ENCODE peak calls at places on chromosome 3, in nine cellular contexts. P, I, X, E, L, F, M, N and J are unnamed samples.

GRCh38 chr3:84601303-84601702 is 357.5 kb upstream of the CADM2 start:
- DNase-seq in P (peak), I (no peak), X (no peak), E (no peak), L (no peak), F (peak), M (no peak), N (no peak), J (peak)

GRCh38 chr3:179801263-179801662 is 148.4 kb downstream of the USP13 start:
- DNase-seq in P (no peak), I (no peak), X (peak), E (no peak), L (no peak), F (no peak), M (no peak), N (no peak), J (no peak)

GRCh38 chr3:101676219-101676764 is 640 bp downstream of the ZBTB11 start:
- DNase-seq in P (peak), I (peak), X (peak), E (peak), L (peak), F (peak), M (peak), N (peak), J (no peak)

GRCh38 chr3:60177726-60178125 is 1073.5 kb downstream of the FHIT start:
- DNase-seq in P (no peak), I (no peak), X (no peak), E (no peak), L (no peak), F (no peak), M (no peak), N (no peak), J (no peak)

GRCh38 chr3:141280690-141281089 is 49.1 kb downstream of the PXYLP1 start:
- DNase-seq in P (peak), I (no peak), X (no peak), E (no peak), L (peak), F (no peak), M (no peak), N (no peak), J (no peak)

GRCh38 chr3:120604382-120604781 is 8.2 kb downstream of the NDUFB4 start:
- DNase-seq in P (no peak), I (no peak), X (no peak), E (no peak), L (no peak), F (no peak), M (no peak), N (no peak), J (no peak)

GRCh38 chr3:191246628-191247027 is 47.6 kb downstream of the OSTN start:
- DNase-seq in P (no peak), I (no peak), X (peak), E (no peak), L (no peak), F (no peak), M (no peak), N (no peak), J (no peak)

GRCh38 chr3:195071916-195072820 is 198.8 kb downstream of the XXYLT1 start:
- DNase-seq in P (no peak), I (no peak), X (no peak), E (no peak), L (no peak), F (no peak), M (no peak), N (no peak), J (no peak)

GRCh38 chr3:51398595-51399310 is 7.7 kb downstream of the RBM15B start:
- DNase-seq in P (no peak), I (no peak), X (no peak), E (peak), L (no peak), F (no peak), M (no peak), N (no peak), J (no peak)

GRCh38 chr3:69212411-69213160 is 90.2 kb upstream of the LMOD3 start:
- DNase-seq in P (no peak), I (no peak), X (peak), E (no peak), L (no peak), F (no peak), M (no peak), N (no peak), J (no peak)

GRCh38 chr3:108471346-108471935 is 39.0 kb downstream of the MYH15 start:
- DNase-seq in P (no peak), I (no peak), X (no peak), E (no peak), L (no peak), F (no peak), M (no peak), N (no peak), J (no peak)

GRCh38 chr3:98021821-98022220 is 13.3 kb downstream of the GABRR3 start:
- DNase-seq in P (no peak), I (no peak), X (peak), E (no peak), L (no peak), F (no peak), M (no peak), N (no peak), J (no peak)

GRCh38 chr3:61848885-61849284 is 287.5 kb downstream of the PTPRG start:
- DNase-seq in P (no peak), I (no peak), X (peak), E (no peak), L (no peak), F (no peak), M (no peak), N (no peak), J (no peak)

GRCh38 chr3:55330355-55330754 is 156.8 kb downstream of the WNT5A start:
- DNase-seq in P (no peak), I (peak), X (peak), E (no peak), L (no peak), F (no peak), M (no peak), N (no peak), J (no peak)

GRCh38 chr3:52532517-52532837 is 1.2 kb downstream of the NT5DC2 start:
- DNase-seq in P (no peak), I (no peak), X (peak), E (no peak), L (peak), F (no peak), M (no peak), N (peak), J (no peak)